ENCODE peak calls at places on chromosomes 2 and 18, in six cellular contexts. One of them, this sample, is unnamed.

GRCh38 chr2:1766851-1767771 is 22.8 kb upstream of the PXDN start:
- DNase-seq in fibroblast of lung: no peak
- DNase-seq in HFFc6: no peak
- DNase-seq in B cell: no peak
- DNase-seq in kidney epithelial cell: no peak
- DNase-seq in heart right ventricle: no peak
- DNase-seq in this sample: no peak

GRCh38 chr2:156380117-156380645 is 47.7 kb upstream of the NR4A2 start:
- DNase-seq in heart right ventricle: no peak
- DNase-seq in B cell: no peak
- DNase-seq in fibroblast of lung: peak; percentile 45
- DNase-seq in kidney epithelial cell: no peak
- DNase-seq in HFFc6: no peak
- DNase-seq in this sample: peak; percentile 22

GRCh38 chr2:95025406-95026319 is at the start of gene MAL:
- DNase-seq in fibroblast of lung: peak; percentile 7
- DNase-seq in heart right ventricle: no peak
- DNase-seq in HFFc6: no peak
- DNase-seq in kidney epithelial cell: no peak
- DNase-seq in B cell: peak; percentile 7
- DNase-seq in this sample: no peak

GRCh38 chr2:219418155-219418569 is at the start of gene DES:
- DNase-seq in HFFc6: no peak
- DNase-seq in heart right ventricle: peak; percentile 80
- DNase-seq in B cell: no peak
- DNase-seq in kidney epithelial cell: no peak
- DNase-seq in fibroblast of lung: peak; percentile 28
- DNase-seq in this sample: no peak

GRCh38 chr2:100262555-100263320 is 59.6 kb downstream of the LONRF2 start:
- DNase-seq in fibroblast of lung: peak; percentile 42
- DNase-seq in kidney epithelial cell: no peak
- DNase-seq in heart right ventricle: peak; percentile 65
- DNase-seq in B cell: peak; percentile 68
- DNase-seq in HFFc6: peak; percentile 37
- DNase-seq in this sample: no peak

GRCh38 chr2:7899923-7900322 is 781.9 kb upstream of the ID2 start:
- DNase-seq in B cell: no peak
- DNase-seq in kidney epithelial cell: no peak
- DNase-seq in heart right ventricle: no peak
- DNase-seq in HFFc6: no peak
- DNase-seq in fibroblast of lung: no peak
- DNase-seq in this sample: no peak

GRCh38 chr2:18440141-18440605 is 120.3 kb downstream of the RDH14 start:
- DNase-seq in heart right ventricle: no peak
- DNase-seq in B cell: no peak
- DNase-seq in kidney epithelial cell: no peak
- DNase-seq in HFFc6: peak; percentile 64
- DNase-seq in fibroblast of lung: peak; percentile 93
- DNase-seq in this sample: no peak

GRCh38 chr2:191230174-191230573 is 15.0 kb upstream of the MYO1B start:
- DNase-seq in B cell: no peak
- DNase-seq in HFFc6: peak; percentile 80
- DNase-seq in kidney epithelial cell: peak; percentile 81
- DNase-seq in heart right ventricle: no peak
- DNase-seq in fibroblast of lung: peak; percentile 98
- DNase-seq in this sample: no peak

GRCh38 chr2:191927991-191928390 is 81.1 kb upstream of the CAVIN2 start:
- DNase-seq in fibroblast of lung: peak; percentile 85
- DNase-seq in B cell: no peak
- DNase-seq in HFFc6: no peak
- DNase-seq in kidney epithelial cell: peak; percentile 41
- DNase-seq in heart right ventricle: no peak
- DNase-seq in this sample: no peak

GRCh38 chr2:11377915-11378649 is 33.6 kb upstream of the ROCK2 start:
- DNase-seq in heart right ventricle: no peak
- DNase-seq in fibroblast of lung: no peak
- DNase-seq in B cell: peak; percentile 45
- DNase-seq in HFFc6: no peak
- DNase-seq in kidney epithelial cell: no peak
- DNase-seq in this sample: peak; percentile 73

GRCh38 chr18:3692691-3693090 is 242.7 kb downstream of the TGIF1 start:
- DNase-seq in heart right ventricle: no peak
- DNase-seq in fibroblast of lung: no peak
- DNase-seq in HFFc6: no peak
- DNase-seq in kidney epithelial cell: no peak
- DNase-seq in B cell: no peak
- DNase-seq in this sample: no peak

GRCh38 chr2:75560768-75561565 is at the start of gene EVA1A:
- DNase-seq in kidney epithelial cell: peak; percentile 51
- DNase-seq in fibroblast of lung: peak; percentile 91
- DNase-seq in heart right ventricle: peak; percentile 46
- DNase-seq in B cell: no peak
- DNase-seq in HFFc6: peak; percentile 70
- DNase-seq in this sample: no peak

GRCh38 chr2:113872201-113872600 is 17.7 kb upstream of the ACTR3 start:
- DNase-seq in HFFc6: peak; percentile 79
- DNase-seq in heart right ventricle: no peak
- DNase-seq in fibroblast of lung: peak; percentile 93
- DNase-seq in B cell: no peak
- DNase-seq in kidney epithelial cell: no peak
- DNase-seq in this sample: no peak

GRCh38 chr2:163658556-163658955 is 77.3 kb downstream of the FIGN start:
- DNase-seq in heart right ventricle: no peak
- DNase-seq in B cell: no peak
- DNase-seq in HFFc6: no peak
- DNase-seq in fibroblast of lung: peak; percentile 71
- DNase-seq in kidney epithelial cell: no peak
- DNase-seq in this sample: no peak

GRCh38 chr2:209334188-209335017 is 89.4 kb upstream of the MAP2 start:
- DNase-seq in kidney epithelial cell: no peak
- DNase-seq in heart right ventricle: peak; percentile 57
- DNase-seq in B cell: peak; percentile 66
- DNase-seq in HFFc6: peak; percentile 57
- DNase-seq in fibroblast of lung: peak; percentile 37
- DNase-seq in this sample: peak; percentile 3

GRCh38 chr2:241892299-241893137 is 23.0 kb downstream of the RTP5 start:
- DNase-seq in kidney epithelial cell: no peak
- DNase-seq in fibroblast of lung: peak; percentile 33
- DNase-seq in B cell: no peak
- DNase-seq in HFFc6: peak; percentile 13
- DNase-seq in heart right ventricle: no peak
- DNase-seq in this sample: no peak

GRCh38 chr2:47038656-47039501 is 116.2 kb downstream of the STPG4 start:
- DNase-seq in fibroblast of lung: peak; percentile 27
- DNase-seq in B cell: peak; percentile 38
- DNase-seq in kidney epithelial cell: no peak
- DNase-seq in heart right ventricle: no peak
- DNase-seq in HFFc6: no peak
- DNase-seq in this sample: no peak

GRCh38 chr2:71713581-71714580 is 260.5 kb downstream of the DYSF start:
- DNase-seq in heart right ventricle: no peak
- DNase-seq in B cell: no peak
- DNase-seq in kidney epithelial cell: no peak
- DNase-seq in fibroblast of lung: peak; percentile 29
- DNase-seq in HFFc6: peak; percentile 70
- DNase-seq in this sample: no peak

GRCh38 chr18:74994502-74995403 is 214.2 kb downstream of the PTGR3 start:
- DNase-seq in B cell: peak; percentile 18
- DNase-seq in HFFc6: no peak
- DNase-seq in fibroblast of lung: peak; percentile 49
- DNase-seq in kidney epithelial cell: no peak
- DNase-seq in heart right ventricle: no peak
- DNase-seq in this sample: peak; percentile 54

GRCh38 chr2:130154773-130155765 is 10.2 kb upstream of the CCDC74B start:
- DNase-seq in HFFc6: no peak
- DNase-seq in kidney epithelial cell: no peak
- DNase-seq in heart right ventricle: no peak
- DNase-seq in fibroblast of lung: no peak
- DNase-seq in B cell: no peak
- DNase-seq in this sample: no peak

GRCh38 chr2:234690569-234691225 is 193.8 kb upstream of the ARL4C start:
- DNase-seq in fibroblast of lung: peak; percentile 87
- DNase-seq in HFFc6: no peak
- DNase-seq in kidney epithelial cell: no peak
- DNase-seq in heart right ventricle: no peak
- DNase-seq in B cell: no peak
- DNase-seq in this sample: no peak

GRCh38 chr2:23028106-23028505 is 356.9 kb upstream of the KLHL29 start:
- DNase-seq in heart right ventricle: no peak
- DNase-seq in fibroblast of lung: no peak
- DNase-seq in B cell: no peak
- DNase-seq in kidney epithelial cell: no peak
- DNase-seq in HFFc6: no peak
- DNase-seq in this sample: no peak

GRCh38 chr2:239288951-239289481 is 111.8 kb downstream of the HDAC4 start:
- DNase-seq in fibroblast of lung: no peak
- DNase-seq in heart right ventricle: no peak
- DNase-seq in HFFc6: no peak
- DNase-seq in B cell: no peak
- DNase-seq in kidney epithelial cell: no peak
- DNase-seq in this sample: peak; percentile 44

GRCh38 chr2:235493402-235493774 is 455 bp upstream of the AGAP1 start:
- DNase-seq in kidney epithelial cell: no peak
- DNase-seq in fibroblast of lung: peak; percentile 47
- DNase-seq in heart right ventricle: no peak
- DNase-seq in HFFc6: no peak
- DNase-seq in B cell: no peak
- DNase-seq in this sample: no peak

GRCh38 chr2:30145826-30146336 is 926 bp upstream of the YPEL5 start:
- DNase-seq in HFFc6: no peak
- DNase-seq in B cell: no peak
- DNase-seq in kidney epithelial cell: no peak
- DNase-seq in heart right ventricle: no peak
- DNase-seq in fibroblast of lung: peak; percentile 43
- DNase-seq in this sample: no peak
- TF ChIP-seq CTCF in HFFc6: no peak
- TF ChIP-seq CTCF in B cell: no peak
- TF ChIP-seq CTCF in kidney epithelial cell: no peak
- TF ChIP-seq CTCF in heart right ventricle: no peak
- TF ChIP-seq CTCF in fibroblast of lung: no peak
- TF ChIP-seq CTCF in this sample: no peak

GRCh38 chr2:164696634-164697033 is 75.4 kb upstream of the GRB14 start:
- DNase-seq in HFFc6: no peak
- DNase-seq in B cell: no peak
- DNase-seq in kidney epithelial cell: no peak
- DNase-seq in fibroblast of lung: no peak
- DNase-seq in heart right ventricle: no peak
- DNase-seq in this sample: no peak
- TF ChIP-seq CTCF in HFFc6: peak; percentile 37
- TF ChIP-seq CTCF in B cell: no peak
- TF ChIP-seq CTCF in kidney epithelial cell: no peak
- TF ChIP-seq CTCF in fibroblast of lung: no peak
- TF ChIP-seq CTCF in heart right ventricle: no peak
- TF ChIP-seq CTCF in this sample: peak; percentile 19

GRCh38 chr2:140248623-140249022 is 1468.4 kb upstream of the NXPH2 start:
- DNase-seq in B cell: no peak
- DNase-seq in kidney epithelial cell: no peak
- DNase-seq in heart right ventricle: no peak
- DNase-seq in fibroblast of lung: no peak
- DNase-seq in HFFc6: no peak
- DNase-seq in this sample: no peak

GRCh38 chr2:140247451-140248205 is 1467.4 kb upstream of the NXPH2 start:
- DNase-seq in fibroblast of lung: peak; percentile 1
- DNase-seq in heart right ventricle: no peak
- DNase-seq in HFFc6: no peak
- DNase-seq in kidney epithelial cell: no peak
- DNase-seq in B cell: no peak
- DNase-seq in this sample: no peak

GRCh38 chr2:140246957-140247356 is 1466.8 kb upstream of the NXPH2 start:
- DNase-seq in HFFc6: no peak
- DNase-seq in B cell: no peak
- DNase-seq in heart right ventricle: no peak
- DNase-seq in kidney epithelial cell: no peak
- DNase-seq in fibroblast of lung: no peak
- DNase-seq in this sample: no peak

GRCh38 chr2:140246058-140246457 is 1465.9 kb upstream of the NXPH2 start:
- DNase-seq in B cell: no peak
- DNase-seq in fibroblast of lung: no peak
- DNase-seq in kidney epithelial cell: no peak
- DNase-seq in heart right ventricle: no peak
- DNase-seq in HFFc6: no peak
- DNase-seq in this sample: no peak

GRCh38 chr2:140242889-140243288 is 1462.7 kb upstream of the NXPH2 start:
- DNase-seq in kidney epithelial cell: no peak
- DNase-seq in fibroblast of lung: no peak
- DNase-seq in heart right ventricle: no peak
- DNase-seq in B cell: no peak
- DNase-seq in HFFc6: no peak
- DNase-seq in this sample: no peak
- TF ChIP-seq CTCF in kidney epithelial cell: peak; percentile 2
- TF ChIP-seq CTCF in fibroblast of lung: no peak
- TF ChIP-seq CTCF in heart right ventricle: no peak
- TF ChIP-seq CTCF in B cell: no peak
- TF ChIP-seq CTCF in HFFc6: no peak
- TF ChIP-seq CTCF in this sample: no peak

GRCh38 chr2:63538409-63538808 is 49.9 kb downstream of the WDPCP start:
- DNase-seq in heart right ventricle: no peak
- DNase-seq in B cell: no peak
- DNase-seq in fibroblast of lung: no peak
- DNase-seq in HFFc6: no peak
- DNase-seq in kidney epithelial cell: no peak
- DNase-seq in this sample: no peak

GRCh38 chr2:63539416-63540162 is 48.7 kb downstream of the WDPCP start:
- DNase-seq in HFFc6: no peak
- DNase-seq in heart right ventricle: no peak
- DNase-seq in kidney epithelial cell: no peak
- DNase-seq in B cell: no peak
- DNase-seq in fibroblast of lung: no peak
- DNase-seq in this sample: no peak

GRCh38 chr2:63545023-63545422 is 43.3 kb downstream of the WDPCP start:
- DNase-seq in kidney epithelial cell: no peak
- DNase-seq in heart right ventricle: peak; percentile 40
- DNase-seq in HFFc6: no peak
- DNase-seq in fibroblast of lung: no peak
- DNase-seq in B cell: no peak
- DNase-seq in this sample: no peak

GRCh38 chr2:63544017-63544627 is 44.2 kb downstream of the WDPCP start:
- DNase-seq in B cell: peak; percentile 4
- DNase-seq in kidney epithelial cell: no peak
- DNase-seq in fibroblast of lung: peak; percentile 9
- DNase-seq in heart right ventricle: no peak
- DNase-seq in HFFc6: no peak
- DNase-seq in this sample: no peak
- TF ChIP-seq CTCF in B cell: peak; percentile 60
- TF ChIP-seq CTCF in kidney epithelial cell: peak; percentile 53
- TF ChIP-seq CTCF in fibroblast of lung: peak; percentile 54
- TF ChIP-seq CTCF in heart right ventricle: peak; percentile 66
- TF ChIP-seq CTCF in HFFc6: peak; percentile 81
- TF ChIP-seq CTCF in this sample: peak; percentile 39